ENCODE peak calls at places on chromosomes 13 and 19, in ten cellular contexts. One of them, this sample, is unnamed.

GRCh38 chr19:28948531-28948930 is 264.4 kb downstream of the UQCRFS1 start:
- DNase-seq in H9: no peak
- DNase-seq in body of pancreas: no peak
- DNase-seq in OCI-LY7: no peak
- DNase-seq in progenitor cell of endocrine pancreas: no peak
- DNase-seq in adrenal gland: no peak
- DNase-seq in foreskin fibroblast: no peak
- DNase-seq in AG10803: peak
- DNase-seq in tibial artery: no peak
- DNase-seq in AG04450: no peak
- DNase-seq in this sample: no peak

GRCh38 chr19:7792286-7792685 is 29.2 kb downstream of the CLEC4M start:
- DNase-seq in H9: no peak
- DNase-seq in OCI-LY7: no peak
- DNase-seq in adrenal gland: no peak
- DNase-seq in tibial artery: no peak
- DNase-seq in progenitor cell of endocrine pancreas: no peak
- DNase-seq in AG10803: no peak
- DNase-seq in AG04450: no peak
- DNase-seq in foreskin fibroblast: no peak
- DNase-seq in body of pancreas: no peak
- DNase-seq in this sample: peak

GRCh38 chr13:26052136-26052736 is 420 bp upstream of the SHISA2 start:
- DNase-seq in foreskin fibroblast: no peak
- DNase-seq in AG04450: no peak
- DNase-seq in OCI-LY7: no peak
- DNase-seq in tibial artery: no peak
- DNase-seq in progenitor cell of endocrine pancreas: no peak
- DNase-seq in body of pancreas: no peak
- DNase-seq in AG10803: no peak
- DNase-seq in H9: no peak
- DNase-seq in adrenal gland: no peak
- DNase-seq in this sample: no peak

GRCh38 chr13:66210677-66211076 is 1019.5 kb downstream of the PCDH9 start:
- DNase-seq in tibial artery: no peak
- DNase-seq in progenitor cell of endocrine pancreas: no peak
- DNase-seq in foreskin fibroblast: peak
- DNase-seq in OCI-LY7: no peak
- DNase-seq in AG04450: peak
- DNase-seq in body of pancreas: no peak
- DNase-seq in adrenal gland: no peak
- DNase-seq in H9: no peak
- DNase-seq in AG10803: peak
- DNase-seq in this sample: peak

GRCh38 chr19:53308339-53308811 is 25.2 kb upstream of the ZNF845 start:
- DNase-seq in body of pancreas: peak
- DNase-seq in adrenal gland: peak
- DNase-seq in tibial artery: no peak
- DNase-seq in foreskin fibroblast: peak
- DNase-seq in H9: peak
- DNase-seq in AG04450: no peak
- DNase-seq in AG10803: no peak
- DNase-seq in OCI-LY7: no peak
- DNase-seq in progenitor cell of endocrine pancreas: peak
- DNase-seq in this sample: peak

GRCh38 chr19:32203161-32203560 is 142.2 kb upstream of the ZNF507 start:
- DNase-seq in H9: no peak
- DNase-seq in adrenal gland: no peak
- DNase-seq in AG10803: no peak
- DNase-seq in AG04450: no peak
- DNase-seq in foreskin fibroblast: no peak
- DNase-seq in tibial artery: no peak
- DNase-seq in OCI-LY7: no peak
- DNase-seq in body of pancreas: no peak
- DNase-seq in progenitor cell of endocrine pancreas: no peak
- DNase-seq in this sample: no peak

GRCh38 chr13:35891973-35892441 is 239.2 kb downstream of the DCLK1 start:
- DNase-seq in H9: no peak
- DNase-seq in adrenal gland: no peak
- DNase-seq in AG10803: peak
- DNase-seq in foreskin fibroblast: no peak
- DNase-seq in tibial artery: no peak
- DNase-seq in AG04450: no peak
- DNase-seq in progenitor cell of endocrine pancreas: no peak
- DNase-seq in body of pancreas: no peak
- DNase-seq in OCI-LY7: no peak
- DNase-seq in this sample: peak

GRCh38 chr13:27783111-27783510 is 9.2 kb upstream of the GSX1 start:
- DNase-seq in OCI-LY7: no peak
- DNase-seq in foreskin fibroblast: no peak
- DNase-seq in AG10803: peak
- DNase-seq in adrenal gland: peak
- DNase-seq in AG04450: no peak
- DNase-seq in tibial artery: no peak
- DNase-seq in body of pancreas: peak
- DNase-seq in progenitor cell of endocrine pancreas: no peak
- DNase-seq in H9: peak
- DNase-seq in this sample: peak

GRCh38 chr19:10420444-10421239 is at the start of gene PDE4A:
- DNase-seq in AG04450: no peak
- DNase-seq in H9: peak
- DNase-seq in tibial artery: no peak
- DNase-seq in AG10803: no peak
- DNase-seq in OCI-LY7: peak
- DNase-seq in progenitor cell of endocrine pancreas: no peak
- DNase-seq in foreskin fibroblast: no peak
- DNase-seq in body of pancreas: no peak
- DNase-seq in adrenal gland: no peak
- DNase-seq in this sample: peak

GRCh38 chr19:49347835-49348234 is 12.6 kb downstream of the CD37 start:
- DNase-seq in AG10803: peak
- DNase-seq in AG04450: no peak
- DNase-seq in tibial artery: no peak
- DNase-seq in foreskin fibroblast: peak
- DNase-seq in OCI-LY7: peak
- DNase-seq in H9: peak
- DNase-seq in progenitor cell of endocrine pancreas: no peak
- DNase-seq in body of pancreas: peak
- DNase-seq in adrenal gland: no peak
- DNase-seq in this sample: peak

GRCh38 chr19:2171349-2172145 is 7.8 kb downstream of the DOT1L start:
- DNase-seq in AG04450: no peak
- DNase-seq in OCI-LY7: peak
- DNase-seq in progenitor cell of endocrine pancreas: no peak
- DNase-seq in tibial artery: no peak
- DNase-seq in body of pancreas: peak
- DNase-seq in foreskin fibroblast: no peak
- DNase-seq in AG10803: no peak
- DNase-seq in adrenal gland: peak
- DNase-seq in H9: peak
- DNase-seq in this sample: peak
- TF ChIP-seq CTCF in AG04450: no peak
- TF ChIP-seq CTCF in OCI-LY7: peak
- TF ChIP-seq CTCF in progenitor cell of endocrine pancreas: peak
- TF ChIP-seq CTCF in tibial artery: no peak
- TF ChIP-seq CTCF in body of pancreas: peak
- TF ChIP-seq CTCF in foreskin fibroblast: no peak
- TF ChIP-seq CTCF in AG10803: no peak
- TF ChIP-seq CTCF in adrenal gland: no peak
- TF ChIP-seq CTCF in H9: peak
- TF ChIP-seq CTCF in this sample: peak

DNA sequence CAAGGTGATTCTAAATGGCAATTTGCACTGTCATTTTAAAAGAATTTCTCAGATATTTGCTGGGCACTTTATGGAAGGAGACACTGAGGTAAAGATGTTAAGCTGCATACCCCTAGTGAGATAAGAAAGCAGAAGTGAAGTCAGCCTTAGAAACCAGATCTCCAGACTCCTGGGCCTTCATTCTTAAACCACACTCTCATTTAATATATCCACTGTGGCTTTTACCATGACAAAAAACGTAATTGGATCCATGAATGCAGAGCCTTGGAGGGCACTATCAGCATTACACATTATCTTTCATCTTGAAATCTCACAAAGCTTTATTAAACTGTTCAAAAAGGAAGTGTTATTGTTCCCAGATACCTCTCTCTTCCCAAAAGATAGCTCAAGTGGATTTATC is 1060.5 kb downstream of the EFNB2 start:
- DNase-seq in OCI-LY7: no peak
- DNase-seq in AG04450: no peak
- DNase-seq in progenitor cell of endocrine pancreas: no peak
- DNase-seq in body of pancreas: no peak
- DNase-seq in adrenal gland: no peak
- DNase-seq in AG10803: no peak
- DNase-seq in tibial artery: no peak
- DNase-seq in H9: no peak
- DNase-seq in foreskin fibroblast: no peak
- DNase-seq in this sample: no peak
- TF ChIP-seq CTCF in OCI-LY7: no peak
- TF ChIP-seq CTCF in AG04450: no peak
- TF ChIP-seq CTCF in progenitor cell of endocrine pancreas: no peak
- TF ChIP-seq CTCF in body of pancreas: no peak
- TF ChIP-seq CTCF in adrenal gland: no peak
- TF ChIP-seq CTCF in AG10803: no peak
- TF ChIP-seq CTCF in tibial artery: no peak
- TF ChIP-seq CTCF in H9: no peak
- TF ChIP-seq CTCF in foreskin fibroblast: no peak
- TF ChIP-seq CTCF in this sample: no peak

GRCh38 chr13:43785681-43786471 is 896 bp downstream of the ENOX1 start:
- DNase-seq in progenitor cell of endocrine pancreas: peak
- DNase-seq in body of pancreas: peak
- DNase-seq in adrenal gland: peak
- DNase-seq in AG04450: peak
- DNase-seq in foreskin fibroblast: peak
- DNase-seq in tibial artery: peak
- DNase-seq in AG10803: peak
- DNase-seq in H9: peak
- DNase-seq in OCI-LY7: peak
- DNase-seq in this sample: peak

GRCh38 chr13:43786766-43787517 is at the start of gene ENOX1:
- DNase-seq in foreskin fibroblast: peak
- DNase-seq in progenitor cell of endocrine pancreas: peak
- DNase-seq in adrenal gland: peak
- DNase-seq in AG04450: peak
- DNase-seq in H9: peak
- DNase-seq in body of pancreas: peak
- DNase-seq in tibial artery: peak
- DNase-seq in AG10803: peak
- DNase-seq in OCI-LY7: peak
- DNase-seq in this sample: peak

GRCh38 chr13:43787518-43787891 is 733 bp upstream of the ENOX1 start:
- DNase-seq in adrenal gland: no peak
- DNase-seq in body of pancreas: no peak
- DNase-seq in H9: no peak
- DNase-seq in tibial artery: no peak
- DNase-seq in AG04450: no peak
- DNase-seq in AG10803: no peak
- DNase-seq in progenitor cell of endocrine pancreas: no peak
- DNase-seq in OCI-LY7: no peak
- DNase-seq in foreskin fibroblast: no peak
- DNase-seq in this sample: peak

GRCh38 chr13:43786472-43786765 is 353 bp downstream of the ENOX1 start:
- DNase-seq in AG10803: no peak
- DNase-seq in body of pancreas: no peak
- DNase-seq in H9: no peak
- DNase-seq in OCI-LY7: no peak
- DNase-seq in adrenal gland: no peak
- DNase-seq in AG04450: no peak
- DNase-seq in tibial artery: no peak
- DNase-seq in progenitor cell of endocrine pancreas: no peak
- DNase-seq in foreskin fibroblast: no peak
- DNase-seq in this sample: no peak

DNA sequence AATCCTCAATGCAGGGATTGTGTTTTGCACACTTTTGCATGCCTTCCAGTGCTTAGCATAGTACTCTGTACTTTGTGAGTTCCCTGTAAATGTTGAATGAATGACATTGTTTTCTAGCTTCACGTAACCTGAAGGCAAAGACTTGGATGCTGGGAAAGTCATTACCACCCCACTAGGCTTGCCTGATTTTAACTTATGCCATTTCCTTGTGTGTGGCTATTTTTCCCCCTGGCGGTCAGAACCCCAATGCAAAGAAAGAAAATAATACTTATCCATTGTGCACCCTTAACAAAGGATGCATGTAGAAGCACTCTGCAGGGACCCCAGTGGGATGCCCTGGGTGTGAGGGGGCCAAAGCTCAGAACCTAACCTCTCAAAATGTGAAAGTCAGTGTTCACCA is 1.2 kb upstream of the ENOX1 start:
- DNase-seq in H9: no peak
- DNase-seq in OCI-LY7: peak
- DNase-seq in AG04450: no peak
- DNase-seq in progenitor cell of endocrine pancreas: no peak
- DNase-seq in foreskin fibroblast: peak
- DNase-seq in body of pancreas: peak
- DNase-seq in tibial artery: no peak
- DNase-seq in AG10803: peak
- DNase-seq in adrenal gland: no peak
- DNase-seq in this sample: peak
- TF ChIP-seq CTCF in H9: peak
- TF ChIP-seq CTCF in OCI-LY7: peak
- TF ChIP-seq CTCF in AG04450: peak
- TF ChIP-seq CTCF in progenitor cell of endocrine pancreas: no peak
- TF ChIP-seq CTCF in foreskin fibroblast: peak
- TF ChIP-seq CTCF in body of pancreas: peak
- TF ChIP-seq CTCF in tibial artery: peak
- TF ChIP-seq CTCF in AG10803: peak
- TF ChIP-seq CTCF in adrenal gland: no peak
- TF ChIP-seq CTCF in this sample: peak

GRCh38 chr13:77331421-77331820 is 4.5 kb upstream of the MYCBP2 start:
- DNase-seq in foreskin fibroblast: no peak
- DNase-seq in body of pancreas: no peak
- DNase-seq in AG04450: no peak
- DNase-seq in OCI-LY7: no peak
- DNase-seq in H9: no peak
- DNase-seq in AG10803: no peak
- DNase-seq in adrenal gland: no peak
- DNase-seq in progenitor cell of endocrine pancreas: no peak
- DNase-seq in tibial artery: no peak
- DNase-seq in this sample: no peak

GRCh38 chr13:77326905-77327604 is at the start of gene MYCBP2:
- DNase-seq in OCI-LY7: peak
- DNase-seq in foreskin fibroblast: peak
- DNase-seq in AG04450: peak
- DNase-seq in tibial artery: peak
- DNase-seq in H9: peak
- DNase-seq in AG10803: peak
- DNase-seq in progenitor cell of endocrine pancreas: peak
- DNase-seq in adrenal gland: peak
- DNase-seq in body of pancreas: peak
- DNase-seq in this sample: peak

GRCh38 chr13:77329133-77330008 is 2.5 kb upstream of the MYCBP2 start:
- DNase-seq in H9: peak
- DNase-seq in foreskin fibroblast: peak
- DNase-seq in AG04450: peak
- DNase-seq in AG10803: peak
- DNase-seq in body of pancreas: peak
- DNase-seq in adrenal gland: peak
- DNase-seq in OCI-LY7: peak
- DNase-seq in tibial artery: peak
- DNase-seq in progenitor cell of endocrine pancreas: peak
- DNase-seq in this sample: peak

GRCh38 chr13:77328819-77329132 is 1.9 kb upstream of the MYCBP2 start:
- DNase-seq in OCI-LY7: no peak
- DNase-seq in AG10803: no peak
- DNase-seq in H9: no peak
- DNase-seq in body of pancreas: no peak
- DNase-seq in foreskin fibroblast: no peak
- DNase-seq in progenitor cell of endocrine pancreas: no peak
- DNase-seq in tibial artery: no peak
- DNase-seq in AG04450: no peak
- DNase-seq in adrenal gland: no peak
- DNase-seq in this sample: no peak

GRCh38 chr13:77330009-77330471 is 3.1 kb upstream of the MYCBP2 start:
- DNase-seq in adrenal gland: no peak
- DNase-seq in AG04450: no peak
- DNase-seq in OCI-LY7: peak
- DNase-seq in H9: no peak
- DNase-seq in AG10803: no peak
- DNase-seq in tibial artery: no peak
- DNase-seq in progenitor cell of endocrine pancreas: no peak
- DNase-seq in body of pancreas: no peak
- DNase-seq in foreskin fibroblast: no peak
- DNase-seq in this sample: peak
- TF ChIP-seq CTCF in adrenal gland: no peak
- TF ChIP-seq CTCF in AG04450: no peak
- TF ChIP-seq CTCF in OCI-LY7: no peak
- TF ChIP-seq CTCF in H9: no peak
- TF ChIP-seq CTCF in AG10803: no peak
- TF ChIP-seq CTCF in tibial artery: no peak
- TF ChIP-seq CTCF in progenitor cell of endocrine pancreas: no peak
- TF ChIP-seq CTCF in body of pancreas: no peak
- TF ChIP-seq CTCF in foreskin fibroblast: no peak
- TF ChIP-seq CTCF in this sample: no peak